ENCODE peak calls at places on chromosomes 5 and 9, in five cellular contexts. Q is GM12878, O is HCT116, U is SK-N-SH, F is H1. A is an unnamed sample.
A peak's percentile ranks its signal among the peaks of the same experiment; 100 is the strongest.

GRCh38 chr9:90219548-90220118 is 423.0 kb downstream of the DIRAS2 start:
- DNase-seq in Q (no peak), O (no peak), U (no peak), F (peak; percentile 5), A (peak; percentile 30)

GRCh38 chr9:136939996-136940525 is 4.5 kb downstream of the FBXW5 start:
- DNase-seq in Q (no peak), O (no peak), U (no peak), F (no peak), A (no peak)

GRCh38 chr5:78008356-78008967 is 232.3 kb upstream of the TBCA start:
- DNase-seq in Q (no peak), O (peak; percentile 21), U (peak; percentile 63), F (no peak), A (peak; percentile 66)

GRCh38 chr9:105021917-105022316 is 94.0 kb upstream of the ABCA1 start:
- DNase-seq in Q (no peak), O (no peak), U (no peak), F (no peak), A (no peak)

GRCh38 chr9:78462616-78463015 is 165.7 kb downstream of the PSAT1 start:
- DNase-seq in Q (no peak), O (no peak), U (no peak), F (no peak), A (no peak)

GRCh38 chr5:81014348-81014747 is 54.2 kb downstream of the RASGRF2 start:
- DNase-seq in Q (no peak), O (no peak), U (no peak), F (no peak), A (no peak)

GRCh38 chr9:2916382-2916985 is 72.6 kb upstream of the PUM3 start:
- DNase-seq in Q (no peak), O (no peak), U (no peak), F (no peak), A (no peak)

GRCh38 chr5:14672508-14673394 is 8.2 kb downstream of the OTULIN start:
- DNase-seq in Q (no peak), O (no peak), U (no peak), F (no peak), A (no peak)

GRCh38 chr5:79070002-79070567 is 518 bp downstream of the BHMT2 start:
- DNase-seq in Q (no peak), O (no peak), U (peak; percentile 76), F (no peak), A (no peak)

GRCh38 chr5:113663879-113664278 is 150.4 kb downstream of the YTHDC2 start:
- DNase-seq in Q (no peak), O (peak; percentile 51), U (peak; percentile 15), F (peak; percentile 50), A (peak; percentile 15)

GRCh38 chr9:10704720-10705119 is 91.9 kb upstream of the PTPRD start:
- DNase-seq in Q (no peak), O (no peak), U (no peak), F (peak; percentile 7), A (no peak)

GRCh38 chr5:155727512-155728145 is 599.3 kb upstream of the SGCD start:
- DNase-seq in Q (no peak), O (no peak), U (no peak), F (no peak), A (no peak)

GRCh38 chr9:15142903-15143534 is 164.0 kb downstream of the TTC39B start:
- DNase-seq in Q (no peak), O (peak; percentile 65), U (peak; percentile 71), F (no peak), A (peak; percentile 67)

GRCh38 chr5:39461007-39461682 is 36.4 kb upstream of the DAB2 start:
- DNase-seq in Q (peak; percentile 9), O (no peak), U (no peak), F (no peak), A (no peak)

GRCh38 chr9:96317335-96317980 is 15.5 kb upstream of the HSD17B3 start:
- DNase-seq in Q (no peak), O (peak; percentile 41), U (peak; percentile 73), F (no peak), A (peak; percentile 63)

GRCh38 chr9:121709798-121710197 is 58.4 kb downstream of the DAB2IP start:
- DNase-seq in Q (no peak), O (no peak), U (no peak), F (no peak), A (no peak)

GRCh38 chr5:113038714-113039113 is 62.1 kb downstream of the DCP2 start:
- DNase-seq in Q (no peak), O (peak; percentile 19), U (no peak), F (no peak), A (no peak)

GRCh38 chr5:21654-22233 is 70.2 kb upstream of the PLEKHG4B start:
- DNase-seq in Q (no peak), O (peak; percentile 38), U (peak; percentile 59), F (no peak), A (peak; percentile 82)

GRCh38 chr5:27962201-27962600 is 923.8 kb upstream of the CDH9 start:
- DNase-seq in Q (no peak), O (no peak), U (no peak), F (no peak), A (no peak)

GRCh38 chr5:157172408-157172807 is 6.3 kb upstream of the GARIN3 start:
- DNase-seq in Q (peak; percentile 98), O (no peak), U (no peak), F (no peak), A (no peak)

GRCh38 chr5:136084698-136085097 is 47.9 kb upstream of the SMAD5 start:
- DNase-seq in Q (no peak), O (no peak), U (no peak), F (no peak), A (no peak)

GRCh38 chr9:78356634-78357033 is 59.7 kb downstream of the PSAT1 start:
- DNase-seq in Q (no peak), O (no peak), U (no peak), F (no peak), A (no peak)

DNA sequence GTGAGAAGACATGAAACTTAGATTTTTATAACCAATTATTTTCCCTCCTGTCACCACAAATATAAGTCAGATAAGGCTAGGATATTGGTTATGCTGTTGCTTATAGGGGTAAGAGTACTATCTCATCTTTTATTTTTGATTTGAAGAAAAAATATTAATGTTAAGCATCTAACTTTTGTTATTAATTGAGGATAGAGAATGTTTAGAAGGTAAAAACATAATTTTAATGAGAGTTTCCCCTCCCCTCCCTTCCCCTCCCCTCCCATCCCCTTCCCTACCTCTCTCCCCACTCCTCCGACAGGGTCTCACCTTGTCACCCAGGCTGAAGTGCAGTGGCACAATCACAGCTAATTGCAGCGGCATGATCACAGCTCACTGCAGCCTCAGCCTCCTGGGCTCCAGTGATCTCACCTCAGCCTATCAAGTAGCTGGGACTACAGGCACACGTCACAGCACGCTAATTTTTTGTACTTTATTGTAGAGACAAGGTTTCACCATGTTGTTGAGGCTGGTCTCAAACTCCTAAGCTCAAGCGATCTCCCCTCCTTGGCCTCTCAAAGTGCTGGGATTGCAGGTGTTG is 86.7 kb downstream of the RIC1 start:
- DNase-seq in Q (no peak), O (no peak), U (no peak), F (no peak), A (no peak)
- TF ChIP-seq JUND in Q (no peak), O (no peak), U (no peak), F (no peak), A (no peak)

GRCh38 chr5:144232285-144232684 is 61.6 kb downstream of the KCTD16 start:
- DNase-seq in Q (no peak), O (no peak), U (no peak), F (no peak), A (no peak)

GRCh38 chr5:144227363-144227762 is 56.7 kb downstream of the KCTD16 start:
- DNase-seq in Q (no peak), O (no peak), U (no peak), F (no peak), A (no peak)

GRCh38 chr5:144236479-144236878 is 65.8 kb downstream of the KCTD16 start:
- DNase-seq in Q (no peak), O (no peak), U (no peak), F (no peak), A (no peak)

GRCh38 chr5:144230806-144231205 is 60.1 kb downstream of the KCTD16 start:
- DNase-seq in Q (no peak), O (no peak), U (no peak), F (no peak), A (no peak)
- TF ChIP-seq JUND in Q (no peak), O (no peak), U (no peak), F (no peak), A (no peak)

GRCh38 chr5:7856855-7857254 is 5.9 kb upstream of the CFAP90 start:
- DNase-seq in Q (no peak), O (peak; percentile 15), U (peak; percentile 65), F (no peak), A (no peak)
- TF ChIP-seq JUND in Q (no peak), O (no peak), U (no peak), F (no peak), A (no peak)

GRCh38 chr9:35484406-35484805 is 5.5 kb upstream of the RUSC2 start:
- DNase-seq in Q (no peak), O (no peak), U (no peak), F (no peak), A (no peak)

GRCh38 chr9:35476596-35476995 is 13.3 kb upstream of the RUSC2 start:
- DNase-seq in Q (no peak), O (no peak), U (no peak), F (no peak), A (no peak)

GRCh38 chr9:35482071-35482470 is 7.8 kb upstream of the RUSC2 start:
- DNase-seq in Q (no peak), O (no peak), U (no peak), F (no peak), A (no peak)

GRCh38 chr9:35478871-35479270 is 11.0 kb upstream of the RUSC2 start:
- DNase-seq in Q (no peak), O (no peak), U (no peak), F (no peak), A (no peak)

GRCh38 chr9:35481347-35481975 is 8.4 kb upstream of the RUSC2 start:
- DNase-seq in Q (no peak), O (peak; percentile 54), U (peak; percentile 37), F (no peak), A (peak; percentile 81)
- TF ChIP-seq JUND in Q (no peak), O (no peak), U (no peak), F (no peak), A (no peak)

GRCh38 chr9:98796364-98797101 is at the start of gene ANKS6:
- DNase-seq in Q (no peak), O (no peak), U (peak; percentile 98), F (no peak), A (no peak)
- TF ChIP-seq JUND in Q (no peak), O (no peak), U (no peak), F (no peak), A (no peak)

GRCh38 chr5:83570916-83571315 is 99.4 kb downstream of the VCAN start:
- DNase-seq in Q (no peak), O (no peak), U (no peak), F (no peak), A (no peak)
- TF ChIP-seq JUND in Q (no peak), O (no peak), U (no peak), F (no peak), A (no peak)